ENCODE peak calls at places on chromosomes 11 and 22, in four cellular contexts. One of them, this sample, is unnamed.

GRCh38 chr11:110070176-110070575 is 23.0 kb upstream of the ZC3H12C start:
- DNase-seq in K562: peak
- DNase-seq in HCT116: no peak
- DNase-seq in HepG2: no peak
- DNase-seq in this sample: no peak

GRCh38 chr11:119051440-119052162 is 5.4 kb downstream of the HYOU1 start:
- DNase-seq in K562: no peak
- DNase-seq in HCT116: no peak
- DNase-seq in HepG2: no peak
- DNase-seq in this sample: no peak

GRCh38 chr22:45742866-45743450 is 71.3 kb downstream of the ATXN10 start:
- DNase-seq in K562: peak
- DNase-seq in HCT116: no peak
- DNase-seq in HepG2: peak
- DNase-seq in this sample: no peak

GRCh38 chr11:81573367-81573766 is 1160.3 kb downstream of the FAM181B start:
- DNase-seq in K562: no peak
- DNase-seq in HepG2: no peak
- DNase-seq in HCT116: no peak
- DNase-seq in this sample: no peak

GRCh38 chr11:69125861-69126260 is 29.9 kb upstream of the SMIM38 start:
- DNase-seq in HCT116: no peak
- DNase-seq in K562: no peak
- DNase-seq in HepG2: no peak
- DNase-seq in this sample: no peak

GRCh38 chr11:16924826-16925494 is 89.3 kb downstream of the PLEKHA7 start:
- DNase-seq in HepG2: peak
- DNase-seq in HCT116: peak
- DNase-seq in K562: no peak
- DNase-seq in this sample: no peak

GRCh38 chr11:61172888-61173287 is 11.7 kb upstream of the VPS37C start:
- DNase-seq in HepG2: no peak
- DNase-seq in K562: no peak
- DNase-seq in HCT116: no peak
- DNase-seq in this sample: no peak

GRCh38 chr22:20404881-20405280 is 10.9 kb downstream of the ZNF74 start:
- DNase-seq in K562: no peak
- DNase-seq in HepG2: no peak
- DNase-seq in HCT116: no peak
- DNase-seq in this sample: no peak

GRCh38 chr11:134170909-134171281 is 52.9 kb downstream of the NCAPD3 start:
- DNase-seq in HCT116: no peak
- DNase-seq in HepG2: no peak
- DNase-seq in K562: no peak
- DNase-seq in this sample: no peak

GRCh38 chr11:36233226-36233625 is 56.0 kb downstream of the COMMD9 start:
- DNase-seq in HepG2: no peak
- DNase-seq in HCT116: no peak
- DNase-seq in K562: no peak
- DNase-seq in this sample: no peak

GRCh38 chr11:72584933-72585597 is 89.2 kb downstream of the PDE2A start:
- DNase-seq in HCT116: no peak
- DNase-seq in K562: no peak
- DNase-seq in HepG2: no peak
- DNase-seq in this sample: no peak

GRCh38 chr11:72582206-72583176 is 91.7 kb downstream of the PDE2A start:
- DNase-seq in HCT116: no peak
- DNase-seq in HepG2: no peak
- DNase-seq in K562: no peak
- DNase-seq in this sample: no peak

GRCh38 chr11:72584293-72584921 is 89.8 kb downstream of the PDE2A start:
- DNase-seq in HepG2: no peak
- DNase-seq in HCT116: no peak
- DNase-seq in K562: no peak
- DNase-seq in this sample: no peak

GRCh38 chr11:72583177-72583553 is 91.1 kb downstream of the PDE2A start:
- DNase-seq in HepG2: no peak
- DNase-seq in K562: no peak
- DNase-seq in HCT116: no peak
- DNase-seq in this sample: no peak

GRCh38 chr11:72583616-72584292 is 90.5 kb downstream of the PDE2A start:
- DNase-seq in HCT116: no peak
- DNase-seq in K562: no peak
- DNase-seq in HepG2: no peak
- DNase-seq in this sample: no peak
- H3K4me3 ChIP-seq in HCT116: no peak
- H3K4me3 ChIP-seq in K562: no peak
- H3K4me3 ChIP-seq in HepG2: no peak
- H3K4me3 ChIP-seq in this sample: no peak

DNA sequence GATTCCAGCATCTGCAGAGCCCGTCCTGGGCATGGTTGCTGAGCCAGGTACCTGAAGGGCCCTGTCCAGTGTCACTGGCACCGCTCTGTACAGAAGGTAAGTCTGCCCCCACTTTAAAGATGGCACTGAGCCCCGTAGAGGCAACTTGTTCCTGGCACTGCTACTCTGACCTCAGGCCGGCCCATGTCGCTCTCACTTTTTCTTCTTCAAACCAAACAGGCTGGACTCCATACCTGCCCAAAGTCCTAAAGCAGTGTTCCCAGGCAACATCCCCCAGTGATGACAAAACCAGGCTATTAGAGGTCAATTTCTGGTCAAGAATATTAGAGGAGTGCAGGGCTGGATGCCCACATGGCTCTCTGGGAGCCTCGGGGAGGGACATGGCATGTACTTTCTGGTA is 46.6 kb upstream of the TTLL12 start:
- DNase-seq in HepG2: no peak
- DNase-seq in K562: no peak
- DNase-seq in HCT116: no peak
- DNase-seq in this sample: no peak
- TF ChIP-seq REST in HepG2: no peak
- TF ChIP-seq REST in K562: no peak
- TF ChIP-seq REST in HCT116: no peak
- TF ChIP-seq REST in this sample: no peak

GRCh38 chr22:26681395-26681821 is 24.0 kb downstream of the MIAT start:
- DNase-seq in HepG2: no peak
- DNase-seq in HCT116: no peak
- DNase-seq in K562: no peak
- DNase-seq in this sample: no peak
- TF ChIP-seq TCF7L2 in HepG2: no peak
- TF ChIP-seq TCF7L2 in HCT116: no peak
- TF ChIP-seq TCF7L2 in K562: no peak
- TF ChIP-seq TCF7L2 in this sample: no peak

DNA sequence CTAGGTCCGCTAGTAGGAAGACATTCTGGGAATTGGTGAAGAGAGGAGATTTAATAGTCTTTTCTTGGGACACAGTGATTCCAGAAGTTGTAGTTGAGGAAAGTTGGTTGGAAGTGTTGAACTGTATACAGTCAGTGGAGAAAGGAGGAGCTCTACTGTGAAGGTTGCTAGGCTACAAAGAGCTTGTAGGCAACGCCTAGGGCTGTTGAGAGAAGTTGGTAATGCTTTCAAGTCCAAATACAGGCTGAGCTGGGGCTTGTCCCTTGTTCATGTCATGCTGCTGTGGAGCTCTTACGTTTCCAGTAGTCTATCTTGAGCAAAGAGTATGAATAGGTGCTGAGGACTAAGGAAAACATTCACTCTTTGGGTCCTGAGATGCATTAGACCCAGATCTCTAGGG is 1.1 kb downstream of the TBCEL start:
- DNase-seq in K562: peak
- DNase-seq in HepG2: peak
- DNase-seq in HCT116: no peak
- DNase-seq in this sample: no peak
- H3K4me3 ChIP-seq in K562: peak
- H3K4me3 ChIP-seq in HepG2: peak
- H3K4me3 ChIP-seq in HCT116: peak
- H3K4me3 ChIP-seq in this sample: peak

GRCh38 chr11:65660038-65660437 is 2.7 kb downstream of the RELA start:
- DNase-seq in K562: no peak
- DNase-seq in HCT116: no peak
- DNase-seq in HepG2: no peak
- DNase-seq in this sample: no peak

GRCh38 chr11:65662247-65662801 is 392 bp downstream of the RELA start:
- DNase-seq in HCT116: no peak
- DNase-seq in HepG2: no peak
- DNase-seq in K562: no peak
- DNase-seq in this sample: no peak

GRCh38 chr11:65661599-65662246 is 993 bp downstream of the RELA start:
- DNase-seq in K562: no peak
- DNase-seq in HCT116: no peak
- DNase-seq in HepG2: no peak
- DNase-seq in this sample: no peak

GRCh38 chr11:65663634-65664200 is 1.0 kb upstream of the RELA start:
- DNase-seq in HCT116: no peak
- DNase-seq in HepG2: no peak
- DNase-seq in K562: peak
- DNase-seq in this sample: no peak

GRCh38 chr11:65662802-65663633 is at the start of gene RELA:
- DNase-seq in HCT116: peak
- DNase-seq in HepG2: peak
- DNase-seq in K562: peak
- DNase-seq in this sample: peak
- TF ChIP-seq REST in HCT116: no peak
- TF ChIP-seq REST in HepG2: no peak
- TF ChIP-seq REST in K562: no peak
- TF ChIP-seq REST in this sample: no peak

GRCh38 chr11:6799402-6799801 is at the start of gene OR6A2:
- DNase-seq in K562: no peak
- DNase-seq in HCT116: no peak
- DNase-seq in HepG2: no peak
- DNase-seq in this sample: no peak
- TF ChIP-seq TCF7L2 in K562: no peak
- TF ChIP-seq TCF7L2 in HCT116: no peak
- TF ChIP-seq TCF7L2 in HepG2: no peak
- TF ChIP-seq TCF7L2 in this sample: no peak

DNA sequence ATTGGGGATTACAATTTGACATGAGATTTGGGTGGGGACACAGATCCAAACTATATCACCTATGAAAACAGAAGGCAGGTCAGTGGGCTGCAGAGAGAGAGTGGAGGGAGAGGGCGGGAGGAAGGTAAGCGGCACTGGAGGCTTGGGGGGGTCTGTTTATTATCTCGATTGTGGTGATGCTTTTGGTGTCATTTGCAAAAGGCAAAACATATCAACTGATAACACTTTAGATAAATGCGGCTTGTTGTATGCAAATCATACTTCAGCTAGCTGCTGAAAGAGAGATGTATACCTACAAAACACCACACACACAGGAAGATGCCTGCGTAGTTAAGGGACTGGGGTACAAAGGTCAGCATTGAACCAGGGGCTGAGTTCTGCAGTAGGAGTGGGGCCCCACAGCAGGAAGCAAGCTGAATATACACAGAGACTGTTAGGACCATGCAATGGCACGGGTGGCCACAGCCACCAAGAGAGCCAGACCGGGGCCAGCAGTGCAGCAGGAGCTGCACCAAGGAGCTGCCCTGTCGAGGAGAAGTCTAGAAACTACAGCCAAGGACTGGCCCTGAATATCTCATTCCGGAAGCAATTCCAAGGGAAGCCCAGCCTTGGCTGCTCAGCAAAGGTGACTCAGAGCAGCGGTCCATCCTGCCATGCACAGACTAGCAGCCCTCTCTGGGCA is 23.8 kb upstream of the TOLLIP start:
- DNase-seq in HCT116: no peak
- DNase-seq in HepG2: peak
- DNase-seq in K562: no peak
- DNase-seq in this sample: no peak
- H3K4me3 ChIP-seq in HCT116: no peak
- H3K4me3 ChIP-seq in HepG2: peak
- H3K4me3 ChIP-seq in K562: no peak
- H3K4me3 ChIP-seq in this sample: no peak